ENCODE peak calls at places on chromosomes 12 and 14, in eight cellular contexts. T is stimulated activated CD4-positive, alpha-beta T cell treated with anti-CD3 and anti-CD28 coated beads, TNF-alpha, amount 100 ng/mL, for 24 hours; J is GM10248; Q is ovary; U is RCC 7860; L is Kasumi-1; D is EH; B is sigmoid colon. M is an unnamed sample.

GRCh38 chr12:107514887-107515445 is 170.6 kb upstream of the PWP1 start:
- DNase-seq in B (no peak), D (peak; percentile 41), Q (no peak), U (no peak), L (no peak), T (no peak), J (no peak), M (no peak)

GRCh38 chr14:95786566-95786965 is 72.6 kb upstream of the TCL1A start:
- DNase-seq in U (no peak), D (no peak), B (no peak), J (no peak), T (no peak), Q (no peak), L (no peak), M (no peak)

GRCh38 chr14:19743256-19743655 is at the start of gene OR4Q3:
- DNase-seq in Q (no peak), J (no peak), U (no peak), L (no peak), T (no peak), B (no peak), D (no peak), M (no peak)

GRCh38 chr12:55700255-55701018 is 7.3 kb downstream of the ITGA7 start:
- DNase-seq in Q (no peak), J (no peak), L (no peak), B (peak; percentile 59), U (no peak), D (peak; percentile 48), T (no peak), M (no peak)

GRCh38 chr14:58533417-58533816 is 104.3 kb upstream of the DACT1 start:
- DNase-seq in U (no peak), L (no peak), Q (peak; percentile 12), J (no peak), B (no peak), T (no peak), D (no peak), M (no peak)

GRCh38 chr12:130953783-130954543 is at the start of gene ADGRD1:
- DNase-seq in L (peak; percentile 66), J (peak; percentile 42), T (no peak), B (peak; percentile 93), D (peak; percentile 67), U (no peak), Q (peak; percentile 80), M (no peak)

GRCh38 chr12:69061574-69061973 is 128.6 kb upstream of the CPM start:
- DNase-seq in Q (no peak), L (no peak), D (no peak), J (no peak), T (no peak), U (no peak), B (no peak), M (no peak)

GRCh38 chr14:58085877-58086276 is 66.1 kb downstream of the ARMH4 start:
- DNase-seq in T (no peak), U (no peak), D (no peak), B (no peak), Q (no peak), L (no peak), J (no peak), M (no peak)

GRCh38 chr14:99190696-99191662 is 81.0 kb downstream of the BCL11B start:
- DNase-seq in Q (no peak), D (no peak), T (no peak), J (no peak), U (no peak), B (no peak), L (no peak), M (no peak)

GRCh38 chr12:120903818-120904773 is at the start of gene SPPL3:
- DNase-seq in T (peak; percentile 93), J (peak; percentile 96), U (peak; percentile 55), B (peak; percentile 95), L (peak; percentile 78), Q (peak; percentile 90), D (peak; percentile 85), M (peak; percentile 46)

GRCh38 chr12:56120158-56120846 is 2.2 kb downstream of the ZC3H10 start:
- DNase-seq in Q (no peak), T (no peak), B (no peak), U (no peak), D (no peak), L (no peak), J (no peak), M (no peak)

GRCh38 chr14:90421621-90422020 is 24.8 kb downstream of the CALM1 start:
- DNase-seq in J (no peak), U (no peak), D (no peak), L (no peak), T (no peak), Q (no peak), B (peak; percentile 27), M (no peak)

GRCh38 chr14:61608245-61609142 is 86.8 kb upstream of the HIF1A start:
- DNase-seq in J (no peak), U (no peak), Q (no peak), D (peak; percentile 56), L (no peak), T (no peak), B (no peak), M (no peak)

GRCh38 chr14:97218713-97219355 is 421.7 kb downstream of the VRK1 start:
- DNase-seq in L (no peak), B (no peak), Q (no peak), T (peak; percentile 33), D (no peak), J (no peak), U (no peak), M (no peak)

GRCh38 chr14:44979273-44979672 is 17.3 kb downstream of the TOGARAM1 start:
- DNase-seq in U (no peak), L (no peak), T (no peak), B (no peak), Q (no peak), D (no peak), J (no peak), M (no peak)

GRCh38 chr12:131385313-131386166 is 325.4 kb upstream of the SFSWAP start:
- DNase-seq in T (no peak), L (no peak), J (no peak), D (no peak), B (peak; percentile 30), U (no peak), Q (no peak), M (no peak)

GRCh38 chr12:67320614-67321305 is 51.6 kb downstream of the CAND1 start:
- DNase-seq in T (no peak), J (no peak), B (no peak), U (no peak), D (no peak), Q (no peak), L (no peak), M (no peak)

GRCh38 chr12:2138871-2139308 is 86.1 kb downstream of the CACNA1C start:
- DNase-seq in T (no peak), Q (no peak), L (no peak), D (peak; percentile 49), B (peak; percentile 40), U (no peak), J (no peak), M (no peak)

GRCh38 chr14:35412281-35413057 is 7.9 kb upstream of the NFKBIA start:
- DNase-seq in D (no peak), T (no peak), U (no peak), J (no peak), L (no peak), Q (no peak), B (peak; percentile 63), M (no peak)

GRCh38 chr14:66070542-66071319 is 415.4 kb upstream of the CCDC196 start:
- DNase-seq in Q (no peak), U (no peak), D (peak; percentile 11), L (peak; percentile 21), J (peak; percentile 64), B (no peak), T (peak; percentile 57), M (no peak)

GRCh38 chr12:32240210-32240609 is 133.6 kb downstream of the BICD1 start:
- DNase-seq in D (no peak), L (no peak), Q (no peak), B (no peak), U (peak; percentile 12), J (no peak), T (no peak), M (no peak)

M was measured in GM12864.